ENCODE peak calls at places on chromosomes 5 and 9, in six cellular contexts. T is sigmoid colon, V is IMR-90, Z is HAP-1, D is colonic mucosa, L is mammary epithelial cell. C is an unnamed sample. For H3K9me3, the result is how much of the 10 kb centered on the place peaks cover.

GRCh38 chr5:121174351-121174750 is 677.3 kb upstream of the FTMT start:
- DNase-seq in T (no peak), V (peak), Z (no peak), D (no peak), L (no peak), C (no peak)

GRCh38 chr5:23268136-23268535 is 239.3 kb upstream of the PRDM9 start:
- DNase-seq in T (no peak), V (no peak), Z (no peak), D (no peak), L (no peak), C (no peak)

GRCh38 chr5:181203842-181204560 is 995 bp downstream of the TRIM7 start:
- DNase-seq in T (peak), V (no peak), Z (no peak), D (peak), L (peak), C (no peak)

GRCh38 chr9:38227656-38228055 is 158.6 kb upstream of the SHB start:
- DNase-seq in T (no peak), V (peak), Z (no peak), D (no peak), L (no peak), C (no peak)

GRCh38 chr9:37471942-37472679 is 6.9 kb upstream of the ZBTB5 start:
- DNase-seq in T (no peak), V (peak), Z (peak), D (peak), L (peak), C (no peak)

GRCh38 chr9:122383992-122384461 is 13.2 kb downstream of the PTGS1 start:
- DNase-seq in T (peak), V (peak), Z (no peak), D (no peak), L (peak), C (no peak)

GRCh38 chr5:159210306-159210722 is 961 bp upstream of the RNF145 start:
- DNase-seq in T (no peak), V (no peak), Z (no peak), D (peak), L (peak), C (no peak)

GRCh38 chr9:132793606-132794580 is 84.2 kb downstream of the AK8 start:
- DNase-seq in T (no peak), V (no peak), Z (no peak), D (no peak), L (no peak), C (no peak)

GRCh38 chr5:176810084-176810597 is at the start of gene UNC5A:
- DNase-seq in T (no peak), V (peak), Z (peak), D (peak), L (peak), C (no peak)

GRCh38 chr9:115413766-115414382 is 295.9 kb upstream of the TNC start:
- DNase-seq in T (no peak), V (no peak), Z (no peak), D (no peak), L (no peak), C (no peak)

GRCh38 chr5:122515709-122516431 is 203.8 kb downstream of the SNCAIP start:
- DNase-seq in T (peak), V (peak), Z (peak), D (no peak), L (peak), C (no peak)

GRCh38 chr5:66779535-66779934 is 183.3 kb downstream of the MAST4 start:
- DNase-seq in T (no peak), V (no peak), Z (no peak), D (no peak), L (no peak), C (no peak)

GRCh38 chr5:9534881-9535517 is 10.9 kb downstream of the SEMA5A start:
- DNase-seq in T (no peak), V (no peak), Z (no peak), D (no peak), L (peak), C (no peak)

GRCh38 chr5:6765612-6766525 is 52.6 kb downstream of the TENT4A start:
- DNase-seq in T (peak), V (peak), Z (peak), D (peak), L (peak), C (peak)

GRCh38 chr5:146078566-146078965 is 26.8 kb downstream of the PLAC8L1 start:
- DNase-seq in T (no peak), V (no peak), Z (no peak), D (no peak), L (no peak), C (no peak)

GRCh38 chr9:132008184-132008781 is 71.4 kb downstream of the MED27 start:
- DNase-seq in T (no peak), V (peak), Z (no peak), D (no peak), L (peak), C (no peak)

GRCh38 chr5:136620016-136620419 is 254.7 kb upstream of the TRPC7 start:
- DNase-seq in T (no peak), V (peak), Z (no peak), D (no peak), L (no peak), C (no peak)

GRCh38 chr5:172417983-172418630 is 36.2 kb downstream of the SH3PXD2B start:
- DNase-seq in T (peak), V (peak), Z (no peak), D (peak), L (peak), C (peak)

DNA sequence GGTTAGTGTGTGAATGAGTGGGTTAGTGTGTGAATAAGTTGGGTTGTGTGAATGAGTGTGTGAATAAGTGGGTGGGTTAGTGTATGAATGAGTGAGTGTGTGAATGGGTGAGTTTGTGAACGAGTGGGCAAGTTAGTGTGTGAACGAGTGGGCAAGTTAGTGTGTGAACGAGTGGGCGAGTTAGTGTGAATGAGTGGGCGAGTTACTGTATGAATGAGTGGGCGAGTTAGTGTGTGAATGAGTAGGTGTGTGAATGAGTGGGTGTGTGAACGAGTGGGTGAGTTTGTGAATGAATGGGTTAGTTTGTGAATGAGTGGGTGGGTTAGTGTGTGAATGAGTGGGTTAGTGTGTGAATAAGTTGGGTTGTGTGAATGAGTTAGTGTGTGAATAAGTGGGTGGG is 34.7 kb downstream of the NKD2 start:
- DNase-seq in T (no peak), V (no peak), Z (no peak), D (no peak), L (no peak), C (no peak)
- H3K9me3 ChIP-seq in T (under half), V (under half), Z (under half), D (under half), L (under half), C (under half)

DNA sequence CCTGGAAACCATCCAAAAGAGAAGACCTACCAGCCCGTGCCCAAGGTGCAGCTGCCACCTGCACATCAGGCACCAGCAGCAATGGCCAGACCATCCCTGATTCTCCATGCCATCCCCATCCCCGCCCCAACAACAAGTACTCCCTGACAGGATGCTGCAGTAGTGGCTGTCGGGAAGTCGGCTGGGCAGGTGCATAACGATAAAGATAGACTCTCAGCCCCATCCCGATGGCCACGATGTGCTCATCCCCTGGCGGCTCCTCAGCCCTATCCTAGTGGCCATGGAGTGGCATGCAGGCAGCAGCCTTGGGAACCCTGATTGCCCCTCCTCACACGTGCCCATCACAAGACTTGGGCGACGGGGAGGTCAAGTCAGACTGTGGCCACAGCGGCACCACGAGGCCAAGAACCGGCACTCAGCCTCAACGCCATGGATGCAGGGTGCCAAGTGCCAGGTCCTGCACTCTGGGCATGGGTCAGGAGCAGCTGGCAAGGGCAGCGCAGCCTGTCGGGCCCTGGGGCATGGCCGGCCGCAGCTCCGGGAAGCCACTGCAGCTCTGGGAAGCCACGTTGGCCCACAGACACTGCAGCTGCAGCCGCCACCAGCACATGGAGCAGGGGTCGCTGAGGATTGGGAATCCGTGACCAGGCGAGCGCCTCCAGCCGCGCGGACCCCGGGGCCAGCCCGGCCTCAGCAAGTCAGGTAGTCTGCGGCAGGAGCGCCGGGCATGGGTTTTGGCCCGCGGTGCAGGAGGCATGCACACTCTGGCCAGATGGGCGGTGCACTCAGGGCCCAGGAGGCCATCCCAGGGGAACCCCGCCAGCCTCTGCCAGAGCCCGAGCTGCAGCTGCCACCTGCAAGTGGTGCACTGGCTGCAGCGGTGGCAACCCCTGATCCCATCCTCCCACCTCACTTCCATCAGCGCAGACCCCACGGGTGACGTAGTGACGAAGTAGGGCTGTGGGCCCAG is 368.6 kb upstream of the SPATA31A5 start:
- DNase-seq in T (peak), V (no peak), Z (no peak), D (no peak), L (no peak), C (no peak)
- H3K9me3 ChIP-seq in T (under half), V (under half), Z (under half), D (under half), L (under half), C (under half)

GRCh38 chr5:141199359-141200235 is at the start of gene PCDHB11:
- DNase-seq in T (no peak), V (no peak), Z (peak), D (no peak), L (peak), C (no peak)
- H3K9me3 ChIP-seq in T (half or more), V (under half), Z (under half), D (under half), L (under half), C (half or more)

GRCh38 chr5:140764177-140765020 is 21.5 kb upstream of the PCDHA1 start:
- DNase-seq in T (no peak), V (no peak), Z (no peak), D (no peak), L (no peak), C (no peak)

DNA sequence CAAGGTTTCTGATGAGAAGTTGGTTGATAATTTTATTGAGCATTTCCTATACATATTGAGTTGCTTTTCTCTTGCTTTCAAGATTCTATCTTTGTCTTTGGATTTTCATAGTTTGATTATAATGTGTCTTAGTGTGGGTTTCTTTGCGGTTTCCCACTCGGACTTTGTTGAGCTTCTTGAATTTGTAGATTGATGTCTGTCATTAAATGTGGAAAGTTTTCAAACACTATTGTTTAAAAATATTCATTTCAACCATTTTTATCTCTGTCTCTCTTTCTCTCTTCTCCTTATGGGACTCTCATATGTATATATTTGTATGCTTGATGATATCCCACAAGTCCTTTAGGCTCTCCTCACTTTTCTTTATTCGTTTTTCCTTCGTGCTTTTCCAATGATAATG is 18.5 kb upstream of the PCDHA1 start:
- DNase-seq in T (no peak), V (no peak), Z (no peak), D (no peak), L (no peak), C (no peak)
- H3K9me3 ChIP-seq in T (half or more), V (under half), Z (under half), D (under half), L (under half), C (under half)

C was measured in right atrium auricular region.